ENCODE peak calls at places on chromosomes 16 and 17, in six cellular contexts. One of them, this sample, is unnamed.

GRCh38 chr17:74454197-74455024 is 12.0 kb upstream of the CD300A start:
- DNase-seq in LHCN-M2: peak
- DNase-seq in neuronal stem cell: peak
- DNase-seq in activated CD8-positive, alpha-beta T cell treated with anti-CD3 and anti-CD28 coated beads, Interleukin-2, amount 10 ng/mL, durations not matched to agents 7 days and 5 days: peak
- DNase-seq in AG20443: no peak
- DNase-seq in NCI-H460: no peak
- DNase-seq in this sample: peak

GRCh38 chr17:75832164-75832651 is 12.0 kb downstream of the UNC13D start:
- DNase-seq in LHCN-M2: peak
- DNase-seq in neuronal stem cell: no peak
- DNase-seq in activated CD8-positive, alpha-beta T cell treated with anti-CD3 and anti-CD28 coated beads, Interleukin-2, amount 10 ng/mL, durations not matched to agents 7 days and 5 days: peak
- DNase-seq in AG20443: peak
- DNase-seq in NCI-H460: no peak
- DNase-seq in this sample: peak

GRCh38 chr16:4442371-4442770 is 16.7 kb downstream of the DNAJA3 start:
- DNase-seq in LHCN-M2: no peak
- DNase-seq in neuronal stem cell: no peak
- DNase-seq in activated CD8-positive, alpha-beta T cell treated with anti-CD3 and anti-CD28 coated beads, Interleukin-2, amount 10 ng/mL, durations not matched to agents 7 days and 5 days: no peak
- DNase-seq in AG20443: no peak
- DNase-seq in NCI-H460: no peak
- DNase-seq in this sample: no peak

GRCh38 chr16:70703835-70704381 is 18.1 kb upstream of the MTSS2 start:
- DNase-seq in LHCN-M2: no peak
- DNase-seq in neuronal stem cell: no peak
- DNase-seq in activated CD8-positive, alpha-beta T cell treated with anti-CD3 and anti-CD28 coated beads, Interleukin-2, amount 10 ng/mL, durations not matched to agents 7 days and 5 days: no peak
- DNase-seq in AG20443: no peak
- DNase-seq in NCI-H460: no peak
- DNase-seq in this sample: no peak

GRCh38 chr17:1643999-1644492 is 1.5 kb downstream of the SCARF1 start:
- DNase-seq in LHCN-M2: no peak
- DNase-seq in neuronal stem cell: no peak
- DNase-seq in activated CD8-positive, alpha-beta T cell treated with anti-CD3 and anti-CD28 coated beads, Interleukin-2, amount 10 ng/mL, durations not matched to agents 7 days and 5 days: no peak
- DNase-seq in AG20443: no peak
- DNase-seq in NCI-H460: no peak
- DNase-seq in this sample: peak

GRCh38 chr17:68053237-68054030 is 17.9 kb downstream of the KPNA2 start:
- DNase-seq in LHCN-M2: peak
- DNase-seq in neuronal stem cell: no peak
- DNase-seq in activated CD8-positive, alpha-beta T cell treated with anti-CD3 and anti-CD28 coated beads, Interleukin-2, amount 10 ng/mL, durations not matched to agents 7 days and 5 days: no peak
- DNase-seq in AG20443: peak
- DNase-seq in NCI-H460: no peak
- DNase-seq in this sample: peak

GRCh38 chr17:65588194-65588808 is 26.9 kb upstream of the AXIN2 start:
- DNase-seq in LHCN-M2: no peak
- DNase-seq in neuronal stem cell: no peak
- DNase-seq in activated CD8-positive, alpha-beta T cell treated with anti-CD3 and anti-CD28 coated beads, Interleukin-2, amount 10 ng/mL, durations not matched to agents 7 days and 5 days: no peak
- DNase-seq in AG20443: no peak
- DNase-seq in NCI-H460: peak
- DNase-seq in this sample: peak

GRCh38 chr17:82440991-82441627 is 9.4 kb downstream of the CYBC1 start:
- DNase-seq in LHCN-M2: peak
- DNase-seq in neuronal stem cell: no peak
- DNase-seq in activated CD8-positive, alpha-beta T cell treated with anti-CD3 and anti-CD28 coated beads, Interleukin-2, amount 10 ng/mL, durations not matched to agents 7 days and 5 days: no peak
- DNase-seq in AG20443: no peak
- DNase-seq in NCI-H460: no peak
- DNase-seq in this sample: no peak

GRCh38 chr17:46785696-46786095 is 32.8 kb downstream of the WNT3 start:
- DNase-seq in LHCN-M2: no peak
- DNase-seq in neuronal stem cell: no peak
- DNase-seq in activated CD8-positive, alpha-beta T cell treated with anti-CD3 and anti-CD28 coated beads, Interleukin-2, amount 10 ng/mL, durations not matched to agents 7 days and 5 days: no peak
- DNase-seq in AG20443: peak
- DNase-seq in NCI-H460: no peak
- DNase-seq in this sample: no peak

GRCh38 chr17:82924214-82924613 is 84.4 kb upstream of the ZNF750 start:
- DNase-seq in LHCN-M2: no peak
- DNase-seq in neuronal stem cell: no peak
- DNase-seq in activated CD8-positive, alpha-beta T cell treated with anti-CD3 and anti-CD28 coated beads, Interleukin-2, amount 10 ng/mL, durations not matched to agents 7 days and 5 days: no peak
- DNase-seq in AG20443: no peak
- DNase-seq in NCI-H460: no peak
- DNase-seq in this sample: no peak

GRCh38 chr16:2991566-2992261 is 11.5 kb upstream of the PKMYT1 start:
- DNase-seq in LHCN-M2: no peak
- DNase-seq in neuronal stem cell: no peak
- DNase-seq in activated CD8-positive, alpha-beta T cell treated with anti-CD3 and anti-CD28 coated beads, Interleukin-2, amount 10 ng/mL, durations not matched to agents 7 days and 5 days: no peak
- DNase-seq in AG20443: no peak
- DNase-seq in NCI-H460: no peak
- DNase-seq in this sample: no peak

GRCh38 chr17:2087597-2088211 is 32.8 kb downstream of the HIC1 start:
- DNase-seq in LHCN-M2: no peak
- DNase-seq in neuronal stem cell: no peak
- DNase-seq in activated CD8-positive, alpha-beta T cell treated with anti-CD3 and anti-CD28 coated beads, Interleukin-2, amount 10 ng/mL, durations not matched to agents 7 days and 5 days: peak
- DNase-seq in AG20443: no peak
- DNase-seq in NCI-H460: no peak
- DNase-seq in this sample: no peak

GRCh38 chr16:29318037-29318436 is 88.5 kb downstream of the NPIPB11 start:
- DNase-seq in LHCN-M2: no peak
- DNase-seq in neuronal stem cell: no peak
- DNase-seq in activated CD8-positive, alpha-beta T cell treated with anti-CD3 and anti-CD28 coated beads, Interleukin-2, amount 10 ng/mL, durations not matched to agents 7 days and 5 days: no peak
- DNase-seq in AG20443: no peak
- DNase-seq in NCI-H460: no peak
- DNase-seq in this sample: no peak

GRCh38 chr16:49828545-49829267 is 27.2 kb downstream of the ZNF423 start:
- DNase-seq in LHCN-M2: no peak
- DNase-seq in neuronal stem cell: no peak
- DNase-seq in activated CD8-positive, alpha-beta T cell treated with anti-CD3 and anti-CD28 coated beads, Interleukin-2, amount 10 ng/mL, durations not matched to agents 7 days and 5 days: no peak
- DNase-seq in AG20443: no peak
- DNase-seq in NCI-H460: no peak
- DNase-seq in this sample: no peak

GRCh38 chr16:12259258-12259657 is 282.7 kb downstream of the SNX29 start:
- DNase-seq in LHCN-M2: no peak
- DNase-seq in neuronal stem cell: no peak
- DNase-seq in activated CD8-positive, alpha-beta T cell treated with anti-CD3 and anti-CD28 coated beads, Interleukin-2, amount 10 ng/mL, durations not matched to agents 7 days and 5 days: no peak
- DNase-seq in AG20443: no peak
- DNase-seq in NCI-H460: no peak
- DNase-seq in this sample: no peak

GRCh38 chr17:81044764-81045589 is 10.0 kb downstream of the BAIAP2 start:
- DNase-seq in LHCN-M2: peak
- DNase-seq in neuronal stem cell: no peak
- DNase-seq in activated CD8-positive, alpha-beta T cell treated with anti-CD3 and anti-CD28 coated beads, Interleukin-2, amount 10 ng/mL, durations not matched to agents 7 days and 5 days: no peak
- DNase-seq in AG20443: peak
- DNase-seq in NCI-H460: no peak
- DNase-seq in this sample: peak

GRCh38 chr17:4998027-4998665 is 396 bp downstream of the KIF1C start:
- DNase-seq in LHCN-M2: no peak
- DNase-seq in neuronal stem cell: peak
- DNase-seq in activated CD8-positive, alpha-beta T cell treated with anti-CD3 and anti-CD28 coated beads, Interleukin-2, amount 10 ng/mL, durations not matched to agents 7 days and 5 days: no peak
- DNase-seq in AG20443: no peak
- DNase-seq in NCI-H460: no peak
- DNase-seq in this sample: no peak

GRCh38 chr16:2835638-2836493 is 5.8 kb downstream of the ZG16B start:
- DNase-seq in LHCN-M2: peak
- DNase-seq in neuronal stem cell: no peak
- DNase-seq in activated CD8-positive, alpha-beta T cell treated with anti-CD3 and anti-CD28 coated beads, Interleukin-2, amount 10 ng/mL, durations not matched to agents 7 days and 5 days: no peak
- DNase-seq in AG20443: peak
- DNase-seq in NCI-H460: no peak
- DNase-seq in this sample: peak

GRCh38 chr17:66965801-66966528 is 1.5 kb downstream of the CACNG4 start:
- DNase-seq in LHCN-M2: no peak
- DNase-seq in neuronal stem cell: no peak
- DNase-seq in activated CD8-positive, alpha-beta T cell treated with anti-CD3 and anti-CD28 coated beads, Interleukin-2, amount 10 ng/mL, durations not matched to agents 7 days and 5 days: no peak
- DNase-seq in AG20443: no peak
- DNase-seq in NCI-H460: no peak
- DNase-seq in this sample: no peak

GRCh38 chr16:85707528-85708095 is 18.9 kb upstream of the GINS2 start:
- DNase-seq in LHCN-M2: no peak
- DNase-seq in neuronal stem cell: no peak
- DNase-seq in activated CD8-positive, alpha-beta T cell treated with anti-CD3 and anti-CD28 coated beads, Interleukin-2, amount 10 ng/mL, durations not matched to agents 7 days and 5 days: no peak
- DNase-seq in AG20443: no peak
- DNase-seq in NCI-H460: no peak
- DNase-seq in this sample: no peak

GRCh38 chr17:82892869-82893565 is 53.2 kb upstream of the ZNF750 start:
- DNase-seq in LHCN-M2: no peak
- DNase-seq in neuronal stem cell: no peak
- DNase-seq in activated CD8-positive, alpha-beta T cell treated with anti-CD3 and anti-CD28 coated beads, Interleukin-2, amount 10 ng/mL, durations not matched to agents 7 days and 5 days: peak
- DNase-seq in AG20443: peak
- DNase-seq in NCI-H460: no peak
- DNase-seq in this sample: no peak

GRCh38 chr17:82962163-82962720 is 117.2 kb upstream of the METRNL start:
- DNase-seq in LHCN-M2: peak
- DNase-seq in neuronal stem cell: no peak
- DNase-seq in activated CD8-positive, alpha-beta T cell treated with anti-CD3 and anti-CD28 coated beads, Interleukin-2, amount 10 ng/mL, durations not matched to agents 7 days and 5 days: no peak
- DNase-seq in AG20443: peak
- DNase-seq in NCI-H460: no peak
- DNase-seq in this sample: peak